ENCODE peak calls at places on chromosomes 11 and 22, in four cellular contexts. F is HepG2, O is GM12878, P is K562. Q is an unnamed sample.

GRCh38 chr11:125073616-125074483 is 10.7 kb downstream of the SLC37A2 start:
- DNase-seq in F (no peak), O (no peak), P (no peak), Q (no peak)

GRCh38 chr11:26144309-26144690 is 187.6 kb upstream of the ANO3 start:
- DNase-seq in F (no peak), O (no peak), P (no peak), Q (no peak)

GRCh38 chr11:19995131-19995530 is 165.1 kb downstream of the DBX1 start:
- DNase-seq in F (peak), O (no peak), P (peak), Q (no peak)

GRCh38 chr11:111417766-111418435 is 38.8 kb upstream of the POU2AF1 start:
- DNase-seq in F (no peak), O (peak), P (no peak), Q (no peak)

GRCh38 chr11:122138759-122139594 is 23.0 kb upstream of the BLID start:
- DNase-seq in F (no peak), O (no peak), P (no peak), Q (no peak)

GRCh38 chr11:44760917-44761545 is 34.3 kb downstream of the TSPAN18 start:
- DNase-seq in F (no peak), O (no peak), P (peak), Q (peak)

GRCh38 chr11:7204778-7205177 is 46.9 kb upstream of the SYT9 start:
- DNase-seq in F (no peak), O (no peak), P (no peak), Q (no peak)

GRCh38 chr11:23924226-23924625 is 572.6 kb upstream of the LUZP2 start:
- DNase-seq in F (no peak), O (no peak), P (no peak), Q (no peak)

GRCh38 chr11:83537131-83537610 is 251.0 kb upstream of the CCDC90B start:
- DNase-seq in F (no peak), O (no peak), P (no peak), Q (no peak)

GRCh38 chr22:21074092-21074715 is 28.5 kb downstream of the LRRC74B start:
- DNase-seq in F (no peak), O (no peak), P (no peak), Q (no peak)

GRCh38 chr11:72831521-72832300 is 17.5 kb downstream of the ATG16L2 start:
- DNase-seq in F (peak), O (no peak), P (peak), Q (peak)

GRCh38 chr11:1480555-1481482 is 5.8 kb downstream of the MOB2 start:
- DNase-seq in F (no peak), O (no peak), P (no peak), Q (no peak)

GRCh38 chr11:69947772-69948255 is 128.6 kb upstream of the FGF3 start:
- DNase-seq in F (no peak), O (no peak), P (no peak), Q (no peak)

GRCh38 chr11:90148900-90149299 is 14.4 kb downstream of the NAALAD2 start:
- DNase-seq in F (no peak), O (no peak), P (no peak), Q (no peak)

GRCh38 chr11:28048812-28049211 is 59.1 kb downstream of the KIF18A start:
- DNase-seq in F (no peak), O (no peak), P (no peak), Q (no peak)

GRCh38 chr11:76768091-76769047 is 14.8 kb upstream of the TSKU start:
- DNase-seq in F (peak), O (no peak), P (no peak), Q (no peak)

GRCh38 chr11:1762537-1763302 is 1.0 kb downstream of the CTSD start:
- DNase-seq in F (peak), O (no peak), P (peak), Q (no peak)

GRCh38 chr11:117273550-117274289 is 17.4 kb upstream of the BACE1-AS start:
- DNase-seq in F (no peak), O (no peak), P (no peak), Q (no peak)

GRCh38 chr11:128379587-128380279 is 207.6 kb downstream of the ETS1 start:
- DNase-seq in F (no peak), O (no peak), P (no peak), Q (no peak)

GRCh38 chr22:24146190-24146616 is 35.1 kb upstream of the SUSD2 start:
- DNase-seq in F (peak), O (no peak), P (peak), Q (peak)

GRCh38 chr11:117072517-117073218 is 25.6 kb downstream of the SIK3 start:
- DNase-seq in F (peak), O (peak), P (peak), Q (no peak)

GRCh38 chr11:18775492-18776292 is 15.9 kb downstream of the PTPN5 start:
- DNase-seq in F (peak), O (no peak), P (peak), Q (peak)

GRCh38 chr11:116427903-116428637 is 344.7 kb downstream of the BUD13 start:
- DNase-seq in F (peak), O (no peak), P (no peak), Q (no peak)

GRCh38 chr22:24059121-24059520 is 48.0 kb downstream of the CABIN1 start:
- DNase-seq in F (no peak), O (no peak), P (no peak), Q (no peak)

GRCh38 chr11:73177380-73178091 is 35.4 kb upstream of the FCHSD2 start:
- DNase-seq in F (peak), O (no peak), P (no peak), Q (no peak)

GRCh38 chr11:124760205-124760652 is 1.9 kb downstream of the ESAM start:
- DNase-seq in F (no peak), O (no peak), P (no peak), Q (peak)

GRCh38 chr22:27867114-27867957 is 51.7 kb downstream of the PITPNB start:
- DNase-seq in F (no peak), O (no peak), P (no peak), Q (no peak)

GRCh38 chr11:57792060-57792541 is 30.5 kb downstream of the CTNND1 start:
- DNase-seq in F (no peak), O (peak), P (peak), Q (no peak)

GRCh38 chr22:27452916-27453315 is 348.6 kb downstream of the MN1 start:
- DNase-seq in F (no peak), O (no peak), P (no peak), Q (no peak)

GRCh38 chr11:132187814-132188213 is 817.4 kb downstream of the NTM start:
- DNase-seq in F (no peak), O (no peak), P (no peak), Q (no peak)

GRCh38 chr11:28107331-28107725 is 628 bp downstream of the KIF18A start:
- DNase-seq in F (peak), O (peak), P (peak), Q (no peak)

GRCh38 chr22:29470159-29470855 is 9.7 kb upstream of the NEFH start:
- DNase-seq in F (peak), O (no peak), P (peak), Q (peak)

GRCh38 chr11:123519055-123519796 is 89.2 kb downstream of the GRAMD1B start:
- DNase-seq in F (no peak), O (no peak), P (no peak), Q (no peak)

DNA sequence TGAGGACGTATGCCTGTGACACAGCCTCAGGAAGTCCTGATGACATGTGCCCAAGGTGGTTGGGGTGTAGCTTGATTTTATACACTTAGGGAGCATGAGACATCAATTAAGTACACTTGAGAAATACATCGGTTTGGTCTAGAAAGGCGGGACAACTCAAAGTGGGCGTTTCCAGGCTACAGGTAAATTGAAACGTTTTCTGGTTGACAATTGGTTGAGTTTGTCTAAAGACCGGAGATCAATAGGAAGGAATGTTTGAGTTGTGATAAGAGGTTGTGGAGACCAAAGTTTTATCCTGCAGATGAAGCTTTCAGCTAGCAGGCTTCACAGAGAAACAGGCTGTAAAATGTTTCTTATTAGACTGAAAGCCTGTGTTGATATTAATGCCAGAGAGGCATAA is 6.8 kb downstream of the APOL3 start:
- DNase-seq in F (peak), O (no peak), P (no peak), Q (no peak)
- TF ChIP-seq NR2C2 in F (no peak), O (no peak), P (no peak), Q (no peak)

DNA sequence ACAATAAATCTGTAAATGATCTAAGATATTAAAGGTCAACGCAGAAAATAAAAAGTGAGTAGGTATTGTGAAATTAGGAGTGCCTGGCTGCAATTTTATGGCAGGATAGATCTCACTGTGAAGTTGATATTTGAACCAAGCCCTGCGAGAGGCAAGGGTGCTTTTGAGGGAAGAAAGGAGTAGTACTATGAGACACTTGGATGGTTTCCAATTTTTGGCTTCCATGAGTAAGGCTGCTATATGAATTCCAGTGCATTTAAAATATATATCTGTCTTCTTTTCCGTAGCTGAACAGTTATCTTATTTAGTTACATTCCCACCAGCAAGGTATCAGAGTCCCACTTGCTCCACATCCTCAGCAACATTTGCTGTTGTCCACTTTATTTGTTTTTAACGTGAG is 720.0 kb upstream of the CNTN5 start:
- DNase-seq in F (no peak), O (no peak), P (peak), Q (no peak)
- TF ChIP-seq SP1 in F (no peak), O (no peak), P (no peak), Q (no peak)

DNA sequence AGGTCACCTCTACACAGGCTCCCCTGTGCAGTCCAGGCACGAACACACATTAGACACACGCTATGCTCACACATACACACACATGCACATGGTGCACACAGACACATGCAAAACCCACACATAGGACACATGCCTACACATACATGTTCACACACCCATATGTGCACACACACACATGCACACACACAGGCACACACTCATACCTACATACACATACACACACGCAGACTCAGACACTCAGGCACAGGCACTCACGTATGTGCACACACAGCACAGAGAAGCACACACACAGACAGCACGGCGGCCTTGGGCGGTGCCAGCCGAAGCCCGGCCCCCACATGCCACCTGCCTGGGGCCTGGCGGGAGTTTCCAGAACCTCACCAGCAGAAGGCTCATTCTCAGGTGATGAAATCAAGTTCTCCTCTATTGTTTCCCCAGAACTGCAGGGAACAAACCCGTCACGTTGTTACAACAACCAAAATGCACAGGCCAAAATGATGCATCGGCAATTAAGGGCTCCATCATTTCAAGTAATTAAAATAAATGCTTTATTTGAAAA is 31.0 kb downstream of the GNB1L start:
- DNase-seq in F (peak), O (no peak), P (no peak), Q (no peak)
- TF ChIP-seq NR2C2 in F (no peak), O (no peak), P (no peak), Q (no peak)

DNA sequence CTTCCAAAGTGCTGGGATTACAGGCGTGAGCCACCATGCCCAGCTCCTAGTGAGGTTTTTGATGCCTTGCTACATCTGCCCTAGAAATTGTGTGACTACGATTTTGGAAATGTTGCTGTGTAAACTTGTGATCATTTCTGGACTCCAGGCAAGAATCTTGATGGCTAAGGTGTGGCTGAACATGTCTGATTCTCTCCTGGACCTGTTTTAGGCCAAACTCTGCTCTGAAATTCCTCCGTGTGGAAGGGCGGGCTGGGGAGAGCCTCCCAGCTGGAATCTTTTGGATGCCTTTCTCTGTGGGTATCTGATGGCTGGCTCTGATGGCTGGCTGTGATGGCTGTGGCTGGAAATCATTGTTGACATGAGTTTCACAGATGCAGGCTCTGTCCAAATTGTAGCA is 8.2 kb downstream of the PNPLA3 start:
- DNase-seq in F (no peak), O (no peak), P (no peak), Q (no peak)
- TF ChIP-seq SP1 in F (no peak), O (no peak), P (no peak), Q (no peak)

DNA sequence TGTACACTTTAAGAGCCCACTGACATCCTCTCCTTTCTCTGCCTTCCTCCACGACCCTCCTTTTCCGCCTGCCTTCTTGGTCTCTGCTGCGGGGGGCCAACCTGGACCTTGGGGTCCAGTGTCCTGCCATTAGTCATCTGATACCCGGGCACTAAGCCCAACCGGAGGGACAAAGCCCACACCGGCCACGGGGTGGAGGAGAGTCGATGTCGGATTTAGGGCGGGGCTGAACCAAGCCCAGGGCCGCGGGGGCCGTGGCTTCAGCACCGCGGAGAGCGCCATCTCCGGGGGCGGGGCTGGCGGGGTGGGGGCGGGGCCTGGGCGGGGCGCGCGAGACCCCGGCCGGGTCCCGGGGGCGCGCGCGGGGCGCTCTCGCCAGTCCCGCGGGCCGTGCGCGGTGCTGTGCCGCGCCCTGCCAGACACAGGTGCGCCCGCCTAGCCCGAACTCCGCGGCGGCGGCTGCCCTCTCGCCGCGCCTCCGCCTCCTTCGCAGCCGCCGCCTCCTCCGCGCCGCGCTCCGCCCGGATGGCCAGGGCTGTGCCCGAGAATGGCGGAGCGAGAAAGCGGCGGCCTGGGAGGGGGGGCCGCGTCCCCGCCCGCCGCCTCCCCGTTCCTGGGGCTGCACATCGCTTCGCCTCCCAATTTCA is at the start of gene MAPK8IP1:
- DNase-seq in F (peak), O (no peak), P (peak), Q (peak)
- TF ChIP-seq NR2C2 in F (no peak), O (no peak), P (no peak), Q (no peak)

GRCh38 chr11:119854521-119854920 is 125.5 kb upstream of the NECTIN1 start:
- DNase-seq in F (no peak), O (no peak), P (no peak), Q (no peak)
- TF ChIP-seq SP1 in F (no peak), O (no peak), P (no peak), Q (no peak)

DNA sequence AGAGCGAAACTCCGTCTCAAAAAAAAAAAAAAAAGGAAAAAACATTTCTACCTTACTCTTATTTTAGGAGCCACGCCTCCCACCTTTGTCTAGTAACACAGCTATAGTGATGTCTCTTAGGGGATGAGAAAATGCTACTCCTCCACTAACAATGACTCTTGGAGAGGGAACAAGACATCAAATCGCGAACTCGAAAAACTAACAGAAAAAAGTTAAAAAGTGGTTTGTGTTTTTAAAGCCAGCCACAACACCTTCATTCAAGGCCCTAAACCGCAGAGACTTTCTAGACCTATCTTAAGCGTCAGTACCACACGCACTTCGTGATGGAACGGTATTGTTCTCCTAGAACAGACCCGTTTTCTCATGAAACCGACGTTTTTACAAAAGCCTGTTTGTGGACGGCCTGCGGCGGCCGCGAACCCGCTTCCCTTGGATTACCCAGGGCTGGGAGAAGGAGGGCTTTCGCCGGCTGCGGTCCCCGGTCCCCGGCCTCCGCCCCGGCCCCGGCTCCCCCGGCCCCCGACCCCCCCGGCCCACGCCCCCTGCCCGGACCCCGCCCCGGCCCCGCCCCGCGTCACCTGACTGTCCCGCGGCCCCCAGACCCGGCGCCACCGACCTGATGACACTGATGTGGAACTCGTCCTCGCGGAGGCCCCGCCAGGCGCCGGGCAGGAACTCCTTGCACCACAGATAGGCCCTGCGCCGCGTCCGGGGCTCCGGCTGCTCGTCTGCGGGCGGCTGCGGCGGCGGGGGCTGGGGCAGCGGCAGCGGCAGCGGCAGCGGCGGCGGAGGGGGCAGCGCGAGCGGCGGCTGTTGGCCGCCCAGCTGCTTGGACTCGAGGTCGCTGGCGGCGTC is 749 bp downstream of the CHKA start:
- DNase-seq in F (peak), O (peak), P (peak), Q (peak)
- TF ChIP-seq NR2C2 in F (no peak), O (no peak), P (no peak), Q (no peak)